ENCODE peak calls at places on chromosome 11, in eight cellular contexts. N is transverse colon, X is OCI-LY7, Y is HL-60, O is mesendoderm, K is heart left ventricle, P is breast epithelium, Z is PC-3. H is an unnamed sample.

GRCh38 chr11:87740968-87741367 is 434.3 kb downstream of the RAB38 start:
- DNase-seq in Z (no peak), O (no peak), N (no peak), P (no peak), Y (no peak), K (no peak), X (no peak), H (no peak)

GRCh38 chr11:83641511-83641910 is 355.3 kb upstream of the CCDC90B start:
- DNase-seq in P (no peak), N (no peak), Y (no peak), Z (no peak), X (no peak), K (peak; percentile 31), O (peak; percentile 56), H (peak; percentile 36)

GRCh38 chr11:115306703-115307102 is 197.5 kb downstream of the CADM1 start:
- DNase-seq in Z (no peak), O (no peak), N (no peak), K (no peak), X (no peak), P (no peak), Y (no peak), H (no peak)

GRCh38 chr11:83181815-83182214 is 11.7 kb upstream of the ANKRD42 start:
- DNase-seq in Z (peak; percentile 41), K (no peak), Y (no peak), O (no peak), X (no peak), P (no peak), N (no peak), H (no peak)

GRCh38 chr11:74524978-74525377 is 31.5 kb upstream of the LIPT2 start:
- DNase-seq in N (no peak), Y (no peak), P (no peak), X (no peak), K (no peak), O (no peak), Z (no peak), H (no peak)

GRCh38 chr11:14378171-14378570 is 19.2 kb upstream of the RRAS2 start:
- DNase-seq in Z (peak; percentile 22), O (no peak), N (no peak), P (no peak), Y (no peak), X (no peak), K (no peak), H (no peak)

GRCh38 chr11:67613960-67614715 is 7.4 kb downstream of the NDUFV1 start:
- DNase-seq in N (peak; percentile 77), P (peak; percentile 61), K (no peak), Z (peak; percentile 53), Y (peak; percentile 72), O (peak; percentile 70), X (peak; percentile 97), H (peak; percentile 90)

GRCh38 chr11:59206635-59207034 is 6.1 kb downstream of the MPEG1 start:
- DNase-seq in X (peak; percentile 26), O (peak; percentile 79), P (no peak), Z (peak; percentile 75), N (peak; percentile 59), Y (no peak), K (peak; percentile 32), H (no peak)

GRCh38 chr11:75762885-75763284 is 5.7 kb upstream of the DGAT2 start:
- DNase-seq in P (no peak), Z (no peak), X (no peak), N (no peak), K (no peak), Y (peak; percentile 92), O (no peak), H (no peak)

GRCh38 chr11:69000831-69001245 is 12.2 kb downstream of the MRGPRF start:
- DNase-seq in X (no peak), P (peak; percentile 67), K (no peak), O (no peak), Z (peak; percentile 63), Y (no peak), N (peak; percentile 49), H (peak; percentile 31)

GRCh38 chr11:6625156-6625831 is 6.1 kb upstream of the TPP1 start:
- DNase-seq in P (no peak), X (no peak), O (no peak), K (no peak), Y (no peak), N (no peak), Z (no peak), H (no peak)

GRCh38 chr11:47378011-47378835 is at the start of gene SPI1:
- DNase-seq in O (peak; percentile 77), K (peak; percentile 65), X (peak; percentile 91), P (peak; percentile 28), N (peak; percentile 73), Y (no peak), Z (no peak), H (peak; percentile 90)

GRCh38 chr11:86161373-86162255 is 82.9 kb upstream of the EED start:
- DNase-seq in Y (no peak), P (no peak), O (no peak), Z (no peak), N (no peak), X (no peak), K (no peak), H (no peak)

GRCh38 chr11:26960265-26960664 is 33.6 kb upstream of the FIBIN start:
- DNase-seq in Z (no peak), P (no peak), X (no peak), K (no peak), N (no peak), Y (no peak), O (no peak), H (no peak)

GRCh38 chr11:16195659-16196058 is 160.7 kb downstream of the SOX6 start:
- DNase-seq in N (no peak), K (no peak), Y (no peak), P (no peak), O (no peak), Z (peak; percentile 1), X (no peak), H (no peak)

GRCh38 chr11:70490208-70490607 is 91.9 kb downstream of the CTTN start:
- DNase-seq in Z (no peak), O (no peak), X (no peak), P (no peak), N (no peak), Y (no peak), K (no peak), H (no peak)

DNA sequence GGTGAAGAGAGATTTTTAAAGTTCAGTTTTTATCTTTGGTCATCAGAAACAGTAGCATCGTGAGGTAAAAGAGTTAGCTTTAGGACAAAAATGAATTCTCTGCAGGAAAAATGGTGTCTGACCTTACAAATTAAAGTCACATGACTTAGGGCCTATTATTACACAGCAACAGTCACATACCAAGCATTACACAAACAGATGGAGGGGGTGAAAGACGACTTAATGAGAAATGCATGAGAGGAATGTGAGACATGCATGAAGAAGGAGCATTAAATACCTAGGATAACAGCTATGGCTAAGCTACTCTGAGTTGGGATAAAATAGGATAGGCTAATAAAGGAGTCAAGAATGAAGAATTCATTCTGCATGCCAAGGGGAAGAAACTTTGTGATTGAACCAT is 77.5 kb downstream of the BLID start:
- DNase-seq in X (no peak), K (no peak), P (no peak), N (no peak), O (peak; percentile 96), Z (peak; percentile 23), Y (no peak), H (no peak)
- H3K27ac ChIP-seq in X (no peak overlapping the region), K (no peak overlapping the region), P (no peak overlapping the region), N (no peak overlapping the region), O (no peak overlapping the region), Z (no peak overlapping the region), Y (no peak overlapping the region), H (no peak overlapping the region)

GRCh38 chr11:134025086-134025437 is 43.8 kb upstream of the JAM3 start:
- DNase-seq in Z (no peak), P (no peak), Y (no peak), O (no peak), X (no peak), K (peak; percentile 83), N (no peak), H (no peak)

GRCh38 chr11:134030853-134031252 is 38.0 kb upstream of the JAM3 start:
- DNase-seq in N (no peak), O (peak; percentile 43), K (no peak), P (no peak), X (no peak), Y (no peak), Z (no peak), H (no peak)

GRCh38 chr11:134027671-134028070 is 41.2 kb upstream of the JAM3 start:
- DNase-seq in Z (no peak), K (no peak), P (no peak), N (no peak), Y (no peak), X (no peak), O (no peak), H (no peak)

GRCh38 chr11:134026655-134027343 is 42.1 kb upstream of the JAM3 start:
- DNase-seq in Y (no peak), P (no peak), N (no peak), O (peak; percentile 76), X (no peak), K (no peak), Z (no peak), H (no peak)

DNA sequence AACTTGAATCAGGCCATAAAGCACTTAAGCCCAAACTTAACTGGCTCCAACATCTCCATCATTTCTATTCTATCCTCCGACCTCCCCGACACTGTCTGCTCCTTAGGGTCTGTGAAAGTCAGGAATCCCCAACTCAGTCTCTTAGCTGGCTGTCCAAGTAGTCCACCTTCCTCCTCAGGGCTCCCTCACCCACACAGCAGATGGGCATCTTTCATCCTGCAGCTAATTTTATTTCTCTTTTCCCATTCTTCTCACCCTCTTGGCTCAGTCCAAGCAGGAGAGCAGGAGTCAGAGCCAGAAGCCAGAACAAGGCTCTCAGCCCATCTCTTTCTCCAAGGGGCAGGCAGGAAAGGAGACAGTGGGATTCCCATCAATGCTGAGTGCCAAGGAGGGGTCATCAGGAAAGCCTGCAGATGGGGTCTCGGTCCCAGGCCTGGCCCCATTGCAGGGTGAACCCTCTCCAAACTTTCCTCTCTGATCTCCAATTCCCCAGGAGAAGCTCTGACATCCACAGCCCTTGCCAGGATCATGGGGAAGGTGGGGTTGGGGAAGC is 40.4 kb upstream of the JAM3 start:
- DNase-seq in Y (no peak), K (no peak), N (no peak), X (no peak), P (no peak), Z (no peak), O (no peak), H (no peak)
- H3K27ac ChIP-seq in Y (no peak overlapping the region), K (no peak overlapping the region), N (no peak overlapping the region), X (no peak overlapping the region), P (no peak overlapping the region), Z (no peak overlapping the region), O (no peak overlapping the region), H (no peak overlapping the region)

GRCh38 chr11:123239371-123240150 is 44.5 kb upstream of the CLMP start:
- DNase-seq in Y (no peak), Z (peak; percentile 64), N (no peak), X (no peak), K (no peak), O (peak; percentile 69), P (no peak), H (no peak)
- H3K27ac ChIP-seq in Y (no peak overlapping the region), Z (no peak overlapping the region), N (no peak overlapping the region), X (no peak overlapping the region), K (no peak overlapping the region), O (no peak overlapping the region), P (no peak overlapping the region), H (no peak overlapping the region)

DNA sequence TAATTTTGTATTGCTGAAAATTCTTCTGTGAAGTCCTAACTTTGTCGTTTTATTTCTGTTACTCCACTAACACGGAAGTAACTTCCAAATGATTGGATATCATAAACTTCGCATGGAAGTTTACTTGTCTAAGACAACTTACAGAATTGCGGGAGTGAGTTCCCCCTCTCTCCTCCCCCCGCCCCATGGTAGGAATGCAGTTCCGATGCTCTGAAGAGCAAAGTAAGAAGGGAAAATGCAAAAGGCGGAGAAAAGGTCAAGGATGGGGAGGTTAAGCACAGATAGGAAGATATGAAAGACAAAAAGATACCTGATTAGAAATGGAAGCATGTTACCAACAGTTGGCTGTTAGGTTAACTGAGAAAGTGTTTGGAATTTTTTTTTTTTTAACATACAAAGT is 1.3 kb downstream of the EIF3M start:
- DNase-seq in N (no peak), Y (no peak), X (no peak), O (peak; percentile 65), K (no peak), Z (peak; percentile 7), P (no peak), H (no peak)
- H3K27ac ChIP-seq in N (peak overlapping the region; percentile 88), Y (peak overlapping the region; percentile 94), X (peak overlapping the region; percentile 72), O (no peak overlapping the region), K (no peak overlapping the region), Z (no peak overlapping the region), P (no peak overlapping the region), H (no peak overlapping the region)